ENCODE peak calls at places on chromosomes 13 and 19, in four cellular contexts. N, E, O and S are unnamed samples.

GRCh38 chr13:42498521-42498920 is 75.4 kb upstream of the TNFSF11 start:
- DNase-seq in N (no peak), E (no peak), O (no peak), S (no peak)

GRCh38 chr19:40416918-40417713 is 3.9 kb upstream of the PRX start:
- DNase-seq in N (no peak), O (peak), E (peak), S (no peak)

GRCh38 chr13:76723551-76724232 is 162.5 kb downstream of the KCTD12 start:
- DNase-seq in E (peak), O (peak), N (peak), S (no peak)

GRCh38 chr19:38247126-38247525 is 9.0 kb downstream of the PPP1R14A start:
- DNase-seq in O (no peak), E (no peak), N (no peak), S (no peak)

GRCh38 chr19:4722671-4723464 is 774 bp downstream of the DPP9 start:
- DNase-seq in O (peak), N (no peak), E (peak), S (no peak)

GRCh38 chr13:71587778-71588177 is 279.2 kb downstream of the DACH1 start:
- DNase-seq in E (no peak), N (no peak), O (no peak), S (no peak)

GRCh38 chr19:14091885-14092462 is 1.4 kb upstream of the SAMD1 start:
- DNase-seq in E (peak), O (no peak), N (no peak), S (peak)

GRCh38 chr13:24183741-24184182 is 23.2 kb downstream of the SPATA13 start:
- DNase-seq in O (no peak), E (no peak), N (no peak), S (no peak)

GRCh38 chr13:91482427-91482826 is 84.0 kb downstream of the GPC5 start:
- DNase-seq in E (peak), O (no peak), N (no peak), S (peak)

GRCh38 chr19:51628153-51628939 is 1.9 kb downstream of the SIGLEC5 start:
- DNase-seq in N (no peak), O (no peak), E (no peak), S (no peak)

GRCh38 chr13:113048766-113049165 is 56.8 kb upstream of the F7 start:
- DNase-seq in E (no peak), O (no peak), N (no peak), S (no peak)

GRCh38 chr19:4906963-4907362 is 2.3 kb upstream of the UHRF1 start:
- DNase-seq in O (no peak), N (no peak), E (no peak), S (no peak)

GRCh38 chr13:34571716-34572115 is 370.4 kb upstream of the NBEA start:
- DNase-seq in O (no peak), E (no peak), N (no peak), S (no peak)

GRCh38 chr19:32464279-32464678 is 58.7 kb downstream of the DPY19L3 start:
- DNase-seq in O (peak), N (no peak), E (peak), S (no peak)

GRCh38 chr19:58409010-58409790 is 751 bp downstream of the ZNF584 start:
- DNase-seq in N (peak), O (peak), E (peak), S (no peak)

GRCh38 chr19:19461671-19462622 is 53.4 kb downstream of the TSSK6 start:
- DNase-seq in O (no peak), E (peak), N (peak), S (peak)

GRCh38 chr13:22793598-22794134 is 387.1 kb upstream of the SGCG start:
- DNase-seq in N (no peak), E (no peak), O (no peak), S (no peak)

GRCh38 chr19:23872282-23872919 is 42.3 kb upstream of the ZNF726 start:
- DNase-seq in E (no peak), N (no peak), O (no peak), S (no peak)

GRCh38 chr19:23868630-23869029 is 46.1 kb upstream of the ZNF726 start:
- DNase-seq in E (no peak), N (no peak), O (no peak), S (no peak)

DNA sequence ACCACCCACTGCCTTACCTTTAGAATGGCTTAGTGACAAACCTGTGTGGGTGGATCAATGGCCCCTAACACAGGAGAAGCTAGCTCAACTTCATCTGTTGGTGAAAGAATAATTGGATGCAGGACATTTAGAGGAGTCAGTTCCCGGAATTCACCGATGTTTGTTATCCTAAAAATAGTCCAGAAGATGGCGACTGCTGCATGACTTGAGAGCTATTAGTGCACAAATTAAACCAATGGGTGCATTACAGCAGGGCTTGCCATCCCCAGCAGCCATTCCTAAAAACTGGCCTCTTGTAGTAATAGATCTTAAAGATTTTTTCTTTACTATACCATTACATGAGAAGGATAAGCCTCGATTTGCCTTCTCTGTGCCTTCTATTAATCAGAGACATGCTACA is 46.8 kb upstream of the ZNF726 start:
- DNase-seq in O (no peak), N (no peak), E (no peak), S (no peak)
- H2AK5ac ChIP-seq in O (no peak), N (no peak), E (no peak), S (no peak)

GRCh38 chr13:21676611-21677021 is 5.7 kb downstream of the FGF9 start:
- DNase-seq in E (no peak), O (no peak), N (peak), S (peak)

GRCh38 chr13:21674271-21675009 is 3.6 kb downstream of the FGF9 start:
- DNase-seq in O (no peak), E (no peak), N (peak), S (peak)

GRCh38 chr13:21675095-21676007 is 4.5 kb downstream of the FGF9 start:
- DNase-seq in N (peak), E (no peak), O (no peak), S (peak)

GRCh38 chr13:21673592-21674270 is 2.9 kb downstream of the FGF9 start:
- DNase-seq in E (peak), O (peak), N (peak), S (peak)

GRCh38 chr13:21677075-21677628 is 6.3 kb downstream of the FGF9 start:
- DNase-seq in N (no peak), O (no peak), E (no peak), S (no peak)
- H2BK15ac ChIP-seq in N (no peak), O (no peak), E (no peak), S (no peak)

GRCh38 chr19:926595-927043 is 784 bp downstream of the ARID3A start:
- DNase-seq in N (no peak), E (peak), O (no peak), S (no peak)
- H3K4ac ChIP-seq in N (no peak), E (peak), O (peak), S (no peak)

GRCh38 chr19:35302446-35302845 is 10.5 kb downstream of the MAG start:
- DNase-seq in O (no peak), N (no peak), E (no peak), S (no peak)
- H2AK5ac ChIP-seq in O (no peak), N (no peak), E (no peak), S (no peak)

GRCh38 chr19:480016-480855 is 16.1 kb upstream of the MADCAM1 start:
- DNase-seq in N (peak), O (no peak), E (peak), S (peak)
- H2BK15ac ChIP-seq in N (no peak), O (no peak), E (no peak), S (peak)

GRCh38 chr19:7924651-7925170 is 1.2 kb downstream of the CTXN1 start:
- DNase-seq in E (no peak), O (no peak), N (no peak), S (no peak)
- H3K4ac ChIP-seq in E (no peak), O (no peak), N (no peak), S (no peak)